ENCODE peak calls at places on chromosomes 5 and 9, in seven cellular contexts. L is SK-N-SH, K is endodermal cell, E is tibial artery, S is heart left ventricle, G is left ventricle myocardium inferior, N is pancreas. B is an unnamed sample.
A peak's percentile ranks its signal among the peaks of the same experiment; 100 is the strongest.

GRCh38 chr5:72212171-72212570 is 104.9 kb downstream of the MAP1B start:
- DNase-seq in E (no peak), S (no peak), K (no peak), L (no peak), N (no peak), G (no peak), B (no peak)

GRCh38 chr5:27083763-27084420 is 45.5 kb upstream of the CDH9 start:
- DNase-seq in L (no peak), N (no peak), G (no peak), K (no peak), S (no peak), E (no peak), B (no peak)

GRCh38 chr5:8843766-8844165 is 702.1 kb downstream of the SEMA5A start:
- DNase-seq in K (no peak), L (no peak), N (no peak), S (no peak), E (no peak), G (peak; percentile 31), B (peak; percentile 15)

GRCh38 chr5:2986301-2986700 is 234.8 kb upstream of the IRX2 start:
- DNase-seq in K (no peak), N (no peak), L (no peak), G (no peak), S (no peak), E (no peak), B (no peak)

GRCh38 chr9:14096182-14096922 is 217.6 kb downstream of the NFIB start:
- DNase-seq in N (peak; percentile 54), K (no peak), E (no peak), G (no peak), L (peak; percentile 50), S (peak; percentile 45), B (peak; percentile 21)

GRCh38 chr5:61245936-61246335 is 83.7 kb upstream of the SMIM15 start:
- DNase-seq in N (no peak), K (no peak), E (no peak), G (no peak), L (peak; percentile 39), S (no peak), B (no peak)

GRCh38 chr5:90184764-90185163 is 224.8 kb downstream of the CETN3 start:
- DNase-seq in S (no peak), K (no peak), N (no peak), E (no peak), G (no peak), L (no peak), B (no peak)

GRCh38 chr5:120124961-120125360 is 339.1 kb upstream of the PRR16 start:
- DNase-seq in N (no peak), E (no peak), K (no peak), G (no peak), L (no peak), S (no peak), B (no peak)

GRCh38 chr9:128396970-128397613 is 23.6 kb upstream of the CERCAM start:
- DNase-seq in L (no peak), N (no peak), E (no peak), S (peak; percentile 44), G (peak; percentile 58), K (peak; percentile 79), B (peak; percentile 32)

GRCh38 chr5:172775326-172776234 is 4.6 kb upstream of the DUSP1 start:
- DNase-seq in E (peak; percentile 94), L (no peak), N (no peak), S (no peak), K (no peak), G (peak; percentile 60), B (peak; percentile 52)

GRCh38 chr5:74988273-74988983 is 63.9 kb downstream of the GCNT4 start:
- DNase-seq in L (no peak), N (no peak), S (no peak), G (no peak), K (no peak), E (no peak), B (no peak)

GRCh38 chr5:125484272-125485002 is 738.0 kb upstream of the ZNF608 start:
- DNase-seq in E (peak; percentile 92), G (peak; percentile 69), K (no peak), N (peak; percentile 20), L (peak; percentile 13), S (peak; percentile 45), B (peak; percentile 17)

DNA sequence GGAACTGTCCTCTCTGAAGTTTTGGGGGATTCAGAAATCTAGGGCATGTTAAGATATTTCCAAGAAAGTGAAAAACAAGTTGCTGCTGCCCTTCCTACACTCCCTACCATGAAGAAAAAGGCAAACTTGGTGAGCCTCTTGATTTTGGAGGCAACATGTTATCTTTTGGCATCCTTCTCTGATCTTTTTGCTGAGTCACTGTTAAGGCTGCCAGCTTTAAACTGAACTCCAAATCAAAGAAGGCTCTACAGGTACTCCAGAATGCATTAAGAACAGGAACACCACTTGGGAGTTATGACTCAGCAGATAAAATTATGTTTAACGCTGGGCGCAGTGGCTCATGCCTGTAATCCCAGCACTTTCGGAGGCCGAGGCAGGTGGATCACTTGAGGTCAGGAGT is 24.0 kb downstream of the PCDHB15 start:
- DNase-seq in E (no peak), N (no peak), G (no peak), K (no peak), L (no peak), S (no peak), B (no peak)
- H3K9me3 ChIP-seq in E (peaks cover 100% of the 10 kb centered on the region), N (no peaks in the 10 kb centered on the region), G (peaks cover 100% of the 10 kb centered on the region), K (peaks cover 74% of the 10 kb centered on the region), L (peaks cover 8% of the 10 kb centered on the region), S (peaks cover 4% of the 10 kb centered on the region), B (no peaks in the 10 kb centered on the region)

DNA sequence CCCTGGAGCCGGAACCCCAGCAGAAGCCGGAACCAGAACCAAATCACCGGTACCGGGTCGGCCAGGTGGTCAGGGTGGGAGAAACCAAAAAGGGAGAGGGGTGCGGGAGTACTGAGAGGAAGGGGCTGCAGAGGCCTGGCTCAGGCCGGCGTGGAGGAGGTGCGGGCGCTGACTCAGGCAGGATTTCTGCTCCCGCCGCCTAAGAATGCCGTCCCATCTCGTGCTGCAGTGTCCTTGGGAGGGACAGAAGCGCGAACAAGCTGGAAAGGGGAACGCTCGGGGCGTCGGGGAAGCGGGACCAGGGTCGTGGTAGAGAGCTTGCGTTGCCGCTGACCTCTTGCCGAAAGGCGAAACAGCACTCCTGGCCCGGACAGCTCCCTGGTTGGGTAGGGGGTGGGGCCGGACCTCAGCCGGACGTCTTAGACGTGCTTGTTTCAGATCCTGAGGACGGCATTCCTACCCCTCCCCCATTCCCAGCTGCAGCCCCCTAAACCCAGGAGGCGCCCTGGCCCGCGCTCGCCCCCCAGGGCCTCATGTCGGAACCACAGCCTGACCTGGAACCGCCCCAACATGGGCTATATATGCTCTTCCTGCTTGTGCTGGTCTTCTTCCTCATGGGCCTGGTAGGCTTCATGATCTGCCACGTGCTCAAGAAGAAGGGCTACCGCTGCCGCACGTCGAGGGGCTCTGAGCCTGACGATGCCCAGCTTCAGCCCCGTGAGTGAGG is 1.1 kb downstream of the RELL2 start:
- DNase-seq in E (peak; percentile 82), L (peak; percentile 81), N (peak; percentile 53), K (peak; percentile 96), G (peak; percentile 56), S (peak; percentile 66), B (peak; percentile 64)
- TF ChIP-seq CTCF in E (no peak), L (no peak), N (no peak), K (peak; percentile 63), G (peak; percentile 34), S (no peak), B (peak; percentile 21)

GRCh38 chr9:8036914-8037524 is 237.4 kb upstream of the DMAC1 start:
- DNase-seq in L (no peak), G (no peak), N (no peak), E (no peak), S (no peak), K (no peak), B (no peak)

DNA sequence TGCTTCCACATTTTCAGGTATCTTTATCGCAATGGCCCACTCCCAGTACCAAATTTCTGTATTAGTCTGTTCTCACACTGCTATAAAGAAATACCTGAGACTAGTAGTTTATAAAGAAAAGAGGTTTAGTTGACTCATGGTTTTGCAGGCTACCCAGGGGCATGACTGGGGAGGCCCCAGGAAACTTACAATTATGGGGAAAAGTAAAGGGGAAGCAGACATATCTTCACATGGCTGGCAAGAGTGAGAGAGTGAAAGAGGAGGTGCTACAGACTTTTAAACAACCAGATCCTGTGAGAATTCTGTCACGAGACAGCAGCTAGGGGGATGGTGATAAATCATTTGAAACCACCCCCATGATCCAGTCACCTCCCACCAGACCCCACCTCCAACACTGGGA is 238.2 kb upstream of the DMAC1 start:
- DNase-seq in S (no peak), E (no peak), N (no peak), L (no peak), K (no peak), G (no peak), B (no peak)
- H3K9me3 ChIP-seq in S (no peaks in the 10 kb centered on the region), E (peaks cover 10% of the 10 kb centered on the region), N (no peaks in the 10 kb centered on the region), L (no peaks in the 10 kb centered on the region), K (peaks cover 42% of the 10 kb centered on the region), G (peaks cover 49% of the 10 kb centered on the region), B (no peaks in the 10 kb centered on the region)

DNA sequence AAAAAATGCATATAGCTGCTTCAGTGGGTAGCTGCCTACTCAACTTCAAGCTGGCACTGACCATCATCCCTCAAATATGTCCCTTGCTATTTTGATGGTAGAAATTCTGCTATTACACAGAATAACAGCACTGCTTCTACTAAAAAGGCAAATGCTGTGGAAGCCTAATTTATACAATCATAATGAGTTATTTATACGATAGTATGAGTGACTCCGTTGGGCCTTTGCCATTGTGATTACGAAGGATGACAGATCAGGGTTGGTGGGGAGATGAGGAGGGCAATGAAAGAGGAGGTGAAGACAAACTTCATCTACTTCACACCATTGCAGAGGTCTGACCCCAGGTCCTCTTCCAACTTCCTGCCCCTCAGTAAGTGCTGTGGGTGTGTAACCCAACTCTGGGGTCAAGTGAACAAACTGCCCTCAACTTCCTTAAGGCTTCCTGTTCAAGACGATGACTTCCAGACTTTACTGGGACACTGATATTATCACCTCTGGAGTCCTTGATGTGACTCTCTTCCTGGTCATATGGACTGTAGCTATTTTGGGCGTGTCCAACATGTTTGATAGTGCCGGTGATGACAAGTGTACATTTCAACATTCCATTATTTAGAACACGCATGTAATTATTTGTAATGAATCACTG is 74.1 kb upstream of the RPS23 start:
- DNase-seq in E (no peak), N (no peak), L (no peak), K (no peak), S (no peak), G (no peak), B (no peak)
- TF ChIP-seq CTCF in E (no peak), N (no peak), L (no peak), K (no peak), S (no peak), G (no peak), B (no peak)

GRCh38 chr5:63535840-63536602 is 426.2 kb downstream of the HTR1A start:
- DNase-seq in K (no peak), N (no peak), G (no peak), L (no peak), E (no peak), S (no peak), B (no peak)
- H3K9me3 ChIP-seq in K (peaks cover 10% of the 10 kb centered on the region), N (no peaks in the 10 kb centered on the region), G (no peaks in the 10 kb centered on the region), L (no peaks in the 10 kb centered on the region), E (no peaks in the 10 kb centered on the region), S (no peaks in the 10 kb centered on the region), B (no peaks in the 10 kb centered on the region)

B was measured in thyroid gland.